ENCODE peak calls at places on chromosomes 7 and 10, in five cellular contexts. L is fibroblast of the aortic adventitia, I is astrocyte of the spinal cord, H is heart left ventricle, R is mesenchymal stem cell. U is an unnamed sample.

GRCh38 chr7:128045766-128046165 is 14.5 kb upstream of the LRRC4 start:
- DNase-seq in L (peak), I (no peak), H (no peak), R (peak), U (no peak)

GRCh38 chr7:122257056-122257455 is 47.5 kb downstream of the FEZF1 start:
- DNase-seq in L (no peak), I (no peak), H (no peak), R (no peak), U (no peak)

GRCh38 chr7:12069757-12070156 is 141.3 kb upstream of the TMEM106B start:
- DNase-seq in L (no peak), I (no peak), H (no peak), R (no peak), U (no peak)

GRCh38 chr7:70505886-70506285 is 626.1 kb upstream of the GALNT17 start:
- DNase-seq in L (no peak), I (no peak), H (no peak), R (no peak), U (no peak)

GRCh38 chr10:69403519-69403918 is 13.2 kb downstream of the TACR2 start:
- DNase-seq in L (peak), I (peak), H (no peak), R (no peak), U (no peak)

GRCh38 chr7:32221756-32222155 is 151.5 kb upstream of the PDE1C start:
- DNase-seq in L (no peak), I (no peak), H (no peak), R (no peak), U (no peak)

GRCh38 chr10:66833861-66834260 is 92.0 kb upstream of the LRRTM3 start:
- DNase-seq in L (peak), I (no peak), H (no peak), R (no peak), U (no peak)

GRCh38 chr10:43968961-43969360 is 320.3 kb upstream of the ZNF32 start:
- DNase-seq in L (no peak), I (no peak), H (no peak), R (no peak), U (no peak)

GRCh38 chr10:19021162-19021561 is 27.4 kb upstream of the MALRD1 start:
- DNase-seq in L (no peak), I (no peak), H (no peak), R (no peak), U (no peak)

GRCh38 chr7:43565786-43566185 is 17.1 kb upstream of the STK17A start:
- DNase-seq in L (no peak), I (peak), H (no peak), R (peak), U (no peak)

GRCh38 chr10:93916257-93917063 is 22.7 kb downstream of the SLC35G1 start:
- DNase-seq in L (peak), I (peak), H (no peak), R (peak), U (no peak)

GRCh38 chr10:28250782-28251181 is 52.1 kb downstream of the MPP7 start:
- DNase-seq in L (peak), I (peak), H (no peak), R (peak), U (no peak)

GRCh38 chr10:76779163-76779820 is 858.3 kb downstream of the KCNMA1 start:
- DNase-seq in L (peak), I (peak), H (no peak), R (peak), U (no peak)

GRCh38 chr10:76784076-76784475 is 853.5 kb downstream of the KCNMA1 start:
- DNase-seq in L (no peak), I (no peak), H (no peak), R (no peak), U (no peak)

GRCh38 chr10:76774987-76775603 is 862.5 kb downstream of the KCNMA1 start:
- DNase-seq in L (no peak), I (no peak), H (peak), R (no peak), U (no peak)

DNA sequence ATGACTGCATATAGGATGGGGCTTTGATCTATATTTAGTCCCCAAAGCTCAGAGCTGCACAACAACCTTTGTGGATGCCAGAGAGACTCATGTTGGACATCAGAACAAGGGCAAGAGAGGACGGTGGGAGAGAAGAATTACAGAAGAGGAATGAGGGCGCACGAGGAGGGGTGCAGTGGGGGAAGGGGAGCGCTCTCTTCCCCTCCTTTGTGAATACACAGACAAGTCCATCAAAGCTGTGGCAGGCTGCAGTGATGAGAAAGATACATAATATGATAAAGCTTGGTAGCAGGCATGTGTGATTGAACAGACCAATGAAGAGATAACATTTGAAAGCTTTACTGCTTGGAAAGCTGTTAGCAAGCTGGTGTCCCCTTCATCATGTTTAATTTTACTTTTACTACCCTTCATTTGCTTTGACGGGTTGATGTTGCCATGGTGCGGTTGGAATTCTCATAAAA is 857.8 kb downstream of the KCNMA1 start:
- DNase-seq in L (no peak), I (no peak), H (no peak), R (no peak), U (no peak)
- H3K4me3 ChIP-seq in L (no peak), I (no peak), H (no peak), R (no peak), U (no peak)

GRCh38 chr7:107505997-107506682 is 36.3 kb downstream of the GPR22 start:
- DNase-seq in L (no peak), I (peak), H (peak), R (no peak), U (no peak)
- H3K4me3 ChIP-seq in L (no peak), I (no peak), H (no peak), R (no peak), U (no peak)

GRCh38 chr7:34181271-34181958 is 276.1 kb downstream of the BMPER start:
- DNase-seq in L (no peak), I (no peak), H (no peak), R (no peak), U (no peak)

GRCh38 chr7:34190299-34190698 is 285.0 kb downstream of the BMPER start:
- DNase-seq in L (peak), I (no peak), H (peak), R (no peak), U (peak)

GRCh38 chr7:34187908-34188307 is 282.6 kb downstream of the BMPER start:
- DNase-seq in L (no peak), I (no peak), H (no peak), R (no peak), U (no peak)

DNA sequence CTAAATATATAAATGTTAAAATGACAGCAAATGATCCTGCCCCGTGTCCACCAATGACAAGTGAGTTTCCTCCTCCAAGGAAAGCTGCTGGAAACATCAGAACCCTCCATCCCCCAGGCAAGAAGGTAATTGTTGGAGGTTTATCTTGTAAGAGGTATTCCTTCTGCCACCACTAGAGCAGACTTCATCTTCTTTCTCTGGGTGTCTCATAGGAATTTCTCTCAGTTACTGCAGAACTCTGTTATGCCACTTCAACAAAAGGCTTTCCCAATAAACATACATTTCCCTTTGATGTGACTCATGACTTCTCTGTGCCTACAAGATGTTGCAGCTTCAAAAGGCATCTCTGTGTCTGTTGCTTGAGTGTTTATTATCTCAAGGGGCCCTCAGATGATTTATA is 279.1 kb downstream of the BMPER start:
- DNase-seq in L (no peak), I (no peak), H (no peak), R (peak), U (no peak)
- H3K4me3 ChIP-seq in L (no peak), I (no peak), H (no peak), R (no peak), U (no peak)

GRCh38 chr10:129655679-129656031 is 188.6 kb downstream of the MGMT start:
- DNase-seq in L (no peak), I (no peak), H (no peak), R (no peak), U (no peak)

GRCh38 chr10:129656642-129657041 is 189.6 kb downstream of the MGMT start:
- DNase-seq in L (no peak), I (no peak), H (no peak), R (no peak), U (no peak)

GRCh38 chr10:129655007-129655678 is 188.1 kb downstream of the MGMT start:
- DNase-seq in L (no peak), I (no peak), H (no peak), R (peak), U (no peak)

GRCh38 chr10:129658673-129659072 is 191.6 kb downstream of the MGMT start:
- DNase-seq in L (no peak), I (no peak), H (no peak), R (no peak), U (no peak)

DNA sequence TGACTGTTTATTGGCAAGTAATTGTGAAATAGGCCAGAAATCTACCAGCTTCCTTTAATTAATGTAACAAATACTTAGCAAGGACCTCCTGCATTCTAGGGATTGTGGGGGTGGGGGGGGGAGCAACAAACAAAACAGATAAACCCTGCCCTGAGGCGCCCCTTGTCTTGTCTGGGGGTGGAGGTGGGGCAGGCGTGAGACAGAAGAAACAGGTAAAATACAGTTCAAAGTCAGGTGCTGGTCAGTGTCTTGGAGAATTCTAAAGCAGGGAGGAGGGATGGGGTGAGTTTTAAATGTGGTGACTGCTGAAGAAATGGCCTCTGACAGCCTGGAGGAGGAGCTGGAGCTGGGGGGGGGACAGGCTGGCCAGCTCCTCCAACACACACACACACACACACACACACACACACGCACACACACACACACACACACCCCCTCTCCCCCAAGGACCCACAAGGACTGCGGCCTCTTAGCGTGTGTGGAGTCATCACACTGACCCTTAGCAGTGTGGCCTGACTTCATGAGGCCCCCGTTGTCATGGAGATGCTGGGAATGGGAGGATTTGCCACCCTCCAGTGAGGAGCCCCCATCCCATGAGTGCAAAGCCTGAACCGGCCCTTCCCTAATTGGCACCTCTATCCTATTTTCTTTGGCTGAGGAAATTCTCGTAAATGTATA is 190.4 kb downstream of the MGMT start:
- DNase-seq in L (no peak), I (no peak), H (no peak), R (no peak), U (no peak)
- H3K4me3 ChIP-seq in L (no peak), I (no peak), H (no peak), R (no peak), U (no peak)

DNA sequence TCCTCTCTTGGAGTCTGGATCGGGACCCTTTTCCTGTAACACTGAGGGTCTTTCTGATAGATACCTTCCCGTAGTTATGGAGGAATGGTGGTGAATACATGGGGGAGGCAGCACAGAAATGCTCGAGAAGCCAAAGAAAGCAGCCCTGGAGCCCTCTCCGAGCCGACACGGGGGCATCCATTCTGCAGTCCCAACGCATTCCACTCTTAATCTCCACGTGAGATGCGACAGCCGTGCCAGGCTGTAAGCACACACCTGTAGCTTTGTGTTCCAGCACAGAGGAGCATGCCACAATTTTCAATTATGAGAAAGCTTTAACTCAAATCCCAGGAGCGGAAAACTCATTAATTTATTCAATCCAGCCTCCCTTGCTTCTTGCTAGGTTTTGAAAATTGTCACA is 55.7 kb upstream of the CHST15 start:
- DNase-seq in L (no peak), I (no peak), H (no peak), R (no peak), U (no peak)
- H3K4me3 ChIP-seq in L (no peak), I (no peak), H (no peak), R (no peak), U (no peak)

GRCh38 chr7:141208539-141208938 is 134.7 kb downstream of the TMEM178B start:
- DNase-seq in L (no peak), I (no peak), H (no peak), R (no peak), U (no peak)

GRCh38 chr7:141207661-141208060 is 133.8 kb downstream of the TMEM178B start:
- DNase-seq in L (no peak), I (no peak), H (no peak), R (no peak), U (no peak)

GRCh38 chr7:141213226-141213625 is 139.4 kb downstream of the TMEM178B start:
- DNase-seq in L (no peak), I (no peak), H (no peak), R (no peak), U (no peak)

GRCh38 chr7:141210862-141211261 is 137.0 kb downstream of the TMEM178B start:
- DNase-seq in L (no peak), I (no peak), H (no peak), R (no peak), U (no peak)
- H3K4me3 ChIP-seq in L (no peak), I (no peak), H (no peak), R (no peak), U (no peak)

GRCh38 chr10:118763202-118763988 is 8.6 kb upstream of the CACUL1 start:
- DNase-seq in L (no peak), I (no peak), H (no peak), R (no peak), U (no peak)

GRCh38 chr10:118758449-118758848 is 3.7 kb upstream of the CACUL1 start:
- DNase-seq in L (no peak), I (no peak), H (no peak), R (no peak), U (no peak)

GRCh38 chr10:118764195-118764594 is 9.4 kb upstream of the CACUL1 start:
- DNase-seq in L (no peak), I (no peak), H (no peak), R (no peak), U (no peak)

GRCh38 chr10:118754556-118755423 is at the start of gene CACUL1:
- DNase-seq in L (peak), I (peak), H (peak), R (peak), U (peak)

GRCh38 chr10:118760265-118760664 is 5.5 kb upstream of the CACUL1 start:
- DNase-seq in L (no peak), I (no peak), H (peak), R (no peak), U (no peak)
- H3K4me3 ChIP-seq in L (no peak), I (no peak), H (no peak), R (peak), U (no peak)

GRCh38 chr10:26437637-26438461 is at the start of gene APBB1IP:
- DNase-seq in L (peak), I (no peak), H (peak), R (no peak), U (peak)

GRCh38 chr10:26440091-26440445 is 1.9 kb downstream of the APBB1IP start:
- DNase-seq in L (peak), I (no peak), H (no peak), R (no peak), U (no peak)

GRCh38 chr10:26438534-26439269 is 561 bp downstream of the APBB1IP start:
- DNase-seq in L (peak), I (no peak), H (peak), R (no peak), U (no peak)

GRCh38 chr10:26441491-26442214 is 3.5 kb downstream of the APBB1IP start:
- DNase-seq in L (peak), I (peak), H (no peak), R (no peak), U (no peak)

DNA sequence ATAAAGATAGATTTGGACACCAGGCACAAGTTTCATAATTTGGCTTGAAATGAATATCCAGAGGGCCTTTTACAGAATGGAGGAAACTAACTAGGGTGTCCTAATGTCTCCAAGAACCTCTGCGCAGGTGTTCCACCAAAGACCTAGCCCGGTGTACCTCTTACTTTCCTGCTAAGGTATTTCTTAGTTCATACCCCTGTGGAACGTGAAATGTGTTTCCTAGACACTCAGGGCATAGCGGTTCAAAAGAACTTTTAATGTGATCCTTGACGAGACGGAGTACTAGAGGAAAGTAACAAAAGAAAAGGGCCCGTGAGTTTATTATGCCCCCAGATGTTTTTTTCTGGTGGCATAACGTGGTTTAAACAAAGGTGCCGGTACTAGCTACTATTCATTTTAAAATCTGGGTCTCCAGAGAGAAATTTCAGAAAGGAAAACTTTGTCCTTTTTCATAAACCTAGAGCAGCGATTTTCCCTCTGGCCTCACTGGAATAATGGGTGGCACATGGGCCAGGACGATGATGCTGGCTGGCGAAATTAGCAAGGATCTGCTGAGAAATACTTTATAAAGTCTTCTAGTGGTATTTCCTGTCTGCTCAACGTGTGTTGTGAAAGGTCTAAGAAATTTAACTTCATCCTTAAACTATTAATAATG is 1.4 kb downstream of the APBB1IP start:
- DNase-seq in L (peak), I (no peak), H (no peak), R (no peak), U (no peak)
- H3K4me3 ChIP-seq in L (peak), I (no peak), H (peak), R (no peak), U (peak)